ENCODE peak calls at places on chromosomes 11 and 22, in four cellular contexts. C is LHCN-M2, H is choroid plexus epithelial cell, E is skeletal muscle cell. K is an unnamed sample.
A peak's percentile ranks its signal among the peaks of the same experiment; 100 is the strongest.

GRCh38 chr11:76604652-76605241 is 65.8 kb downstream of the LRRC32 start:
- DNase-seq in C (peak; percentile 38), H (peak; percentile 57), E (no peak), K (no peak)

GRCh38 chr11:16773981-16774710 is 35.7 kb downstream of the C11orf58 start:
- DNase-seq in C (no peak), H (no peak), E (no peak), K (no peak)

GRCh38 chr22:24160546-24160945 is 20.7 kb upstream of the SUSD2 start:
- DNase-seq in C (no peak), H (no peak), E (no peak), K (no peak)

GRCh38 chr11:134483291-134483690 is 71.2 kb upstream of the B3GAT1 start:
- DNase-seq in C (no peak), H (no peak), E (no peak), K (no peak)

GRCh38 chr11:44300881-44301855 is 8.8 kb downstream of the ALX4 start:
- DNase-seq in C (peak; percentile 30), H (peak; percentile 38), E (peak; percentile 31), K (no peak)

GRCh38 chr11:2588809-2589537 is 110.8 kb downstream of the KCNQ1OT1 start:
- DNase-seq in C (no peak), H (no peak), E (no peak), K (no peak)

GRCh38 chr22:23053912-23054530 is 16.3 kb upstream of the GNAZ start:
- DNase-seq in C (no peak), H (no peak), E (no peak), K (no peak)

GRCh38 chr11:115391598-115391997 is 112.6 kb downstream of the CADM1 start:
- DNase-seq in C (no peak), H (no peak), E (no peak), K (no peak)

GRCh38 chr11:64523456-64524187 is 67.4 kb upstream of the SLC22A12 start:
- DNase-seq in C (no peak), H (no peak), E (no peak), K (no peak)

GRCh38 chr11:64327338-64327737 is 9.4 kb downstream of the PRDX5 start:
- DNase-seq in C (no peak), H (no peak), E (no peak), K (no peak)

GRCh38 chr11:65553301-65554001 is 4.7 kb downstream of the LTBP3 start:
- DNase-seq in C (no peak), H (no peak), E (no peak), K (no peak)

GRCh38 chr22:19631899-19632670 is 82.2 kb upstream of the SEPTIN5 start:
- DNase-seq in C (peak; percentile 50), H (peak; percentile 48), E (no peak), K (no peak)

GRCh38 chr11:124970925-124971324 is 16.9 kb downstream of the CCDC15 start:
- DNase-seq in C (peak; percentile 45), H (peak; percentile 73), E (peak; percentile 3), K (no peak)

GRCh38 chr11:67238894-67239794 is 27.1 kb upstream of the GRK2 start:
- DNase-seq in C (no peak), H (peak; percentile 22), E (no peak), K (no peak)

GRCh38 chr11:15929371-15929801 is 427.0 kb downstream of the SOX6 start:
- DNase-seq in C (no peak), H (no peak), E (no peak), K (no peak)

GRCh38 chr11:76791861-76792260 is 8.7 kb downstream of the TSKU start:
- DNase-seq in C (peak; percentile 58), H (peak; percentile 88), E (peak; percentile 72), K (no peak)

GRCh38 chr11:39374963-39375698 is 2084.3 kb downstream of the LRRC4C start:
- DNase-seq in C (peak; percentile 8), H (peak; percentile 33), E (no peak), K (no peak)

GRCh38 chr11:35785287-35786167 is 123.0 kb downstream of the TRIM44 start:
- DNase-seq in C (peak; percentile 58), H (no peak), E (no peak), K (no peak)

GRCh38 chr22:16959345-16959930 is 48.6 kb downstream of the GAB4 start:
- DNase-seq in C (no peak), H (no peak), E (no peak), K (no peak)